ENCODE peak calls at places on chromosomes 3 and 15, in five cellular contexts. One of them, this sample, is unnamed.

GRCh38 chr3:177338697-177339219 is 141.5 kb upstream of the TBL1XR1 start:
- DNase-seq in H1: peak; percentile 4
- DNase-seq in A549: no peak
- DNase-seq in HepG2: peak; percentile 95
- DNase-seq in K562: peak; percentile 83
- DNase-seq in this sample: peak; percentile 52

GRCh38 chr3:160784853-160785252 is 28.8 kb downstream of the PPM1L start:
- DNase-seq in K562: no peak
- DNase-seq in HepG2: no peak
- DNase-seq in H1: no peak
- DNase-seq in A549: no peak
- DNase-seq in this sample: no peak

GRCh38 chr3:65406470-65406869 is 632.2 kb downstream of the MAGI1 start:
- DNase-seq in HepG2: peak; percentile 86
- DNase-seq in A549: no peak
- DNase-seq in H1: no peak
- DNase-seq in K562: no peak
- DNase-seq in this sample: no peak

GRCh38 chr15:37122703-37123102 is 22.4 kb upstream of the MEIS2 start:
- DNase-seq in A549: no peak
- DNase-seq in H1: no peak
- DNase-seq in K562: no peak
- DNase-seq in HepG2: no peak
- DNase-seq in this sample: no peak

GRCh38 chr3:124514681-124515080 is 215.6 kb upstream of the UMPS start:
- DNase-seq in H1: no peak
- DNase-seq in HepG2: no peak
- DNase-seq in A549: no peak
- DNase-seq in K562: no peak
- DNase-seq in this sample: no peak

GRCh38 chr3:11544413-11545181 is 99.1 kb downstream of the VGLL4 start:
- DNase-seq in H1: no peak
- DNase-seq in A549: no peak
- DNase-seq in K562: no peak
- DNase-seq in HepG2: peak; percentile 23
- DNase-seq in this sample: no peak

GRCh38 chr15:41870689-41871081 is 23.2 kb downstream of the SPTBN5 start:
- DNase-seq in HepG2: no peak
- DNase-seq in A549: no peak
- DNase-seq in K562: no peak
- DNase-seq in H1: no peak
- DNase-seq in this sample: no peak

GRCh38 chr3:194137314-194138097 is 1.6 kb downstream of the HES1 start:
- DNase-seq in HepG2: peak; percentile 29
- DNase-seq in K562: peak; percentile 60
- DNase-seq in H1: peak; percentile 70
- DNase-seq in A549: no peak
- DNase-seq in this sample: peak; percentile 74

GRCh38 chr3:52606373-52607085 is 70.1 kb downstream of the UQCC5 start:
- DNase-seq in K562: peak; percentile 5
- DNase-seq in HepG2: peak; percentile 67
- DNase-seq in H1: no peak
- DNase-seq in A549: peak; percentile 26
- DNase-seq in this sample: peak; percentile 32

GRCh38 chr3:48268936-48269551 is 28.1 kb downstream of the ZNF589 start:
- DNase-seq in H1: no peak
- DNase-seq in A549: no peak
- DNase-seq in HepG2: no peak
- DNase-seq in K562: no peak
- DNase-seq in this sample: no peak

GRCh38 chr15:48541659-48542334 is 103.7 kb downstream of the FBN1 start:
- DNase-seq in H1: no peak
- DNase-seq in A549: no peak
- DNase-seq in HepG2: no peak
- DNase-seq in K562: no peak
- DNase-seq in this sample: peak; percentile 27

GRCh38 chr3:88057650-88058321 is 1.0 kb downstream of the CGGBP1 start:
- DNase-seq in A549: no peak
- DNase-seq in H1: no peak
- DNase-seq in K562: no peak
- DNase-seq in HepG2: no peak
- DNase-seq in this sample: peak; percentile 56

GRCh38 chr3:158718490-158719170 is 13.6 kb downstream of the RARRES1 start:
- DNase-seq in HepG2: no peak
- DNase-seq in H1: no peak
- DNase-seq in K562: no peak
- DNase-seq in A549: peak; percentile 34
- DNase-seq in this sample: peak; percentile 95

GRCh38 chr15:34837246-34838016 is 42.1 kb upstream of the ACTC1 start:
- DNase-seq in HepG2: no peak
- DNase-seq in K562: peak; percentile 19
- DNase-seq in H1: no peak
- DNase-seq in A549: peak; percentile 10
- DNase-seq in this sample: peak; percentile 48

GRCh38 chr3:170751083-170751893 is 118.7 kb downstream of the RPL22L1 start:
- DNase-seq in K562: no peak
- DNase-seq in A549: peak; percentile 9
- DNase-seq in H1: no peak
- DNase-seq in HepG2: no peak
- DNase-seq in this sample: peak; percentile 95

GRCh38 chr15:62067448-62068044 is 769 bp downstream of the C2CD4A start:
- DNase-seq in HepG2: no peak
- DNase-seq in H1: peak; percentile 70
- DNase-seq in K562: no peak
- DNase-seq in A549: no peak
- DNase-seq in this sample: peak; percentile 47

GRCh38 chr15:79172801-79173460 is 82.4 kb upstream of the RASGRF1 start:
- DNase-seq in HepG2: no peak
- DNase-seq in H1: no peak
- DNase-seq in K562: no peak
- DNase-seq in A549: no peak
- DNase-seq in this sample: no peak

GRCh38 chr3:46146021-46146420 is 62.1 kb downstream of the CCR1 start:
- DNase-seq in HepG2: no peak
- DNase-seq in A549: no peak
- DNase-seq in K562: no peak
- DNase-seq in H1: no peak
- DNase-seq in this sample: no peak

GRCh38 chr3:170563712-170564423 is 22.0 kb downstream of the SLC7A14 start:
- DNase-seq in H1: no peak
- DNase-seq in K562: no peak
- DNase-seq in HepG2: no peak
- DNase-seq in A549: no peak
- DNase-seq in this sample: peak; percentile 86

GRCh38 chr3:85068911-85069310 is 110.1 kb downstream of the CADM2 start:
- DNase-seq in H1: no peak
- DNase-seq in HepG2: no peak
- DNase-seq in K562: no peak
- DNase-seq in A549: no peak
- DNase-seq in this sample: no peak

GRCh38 chr15:73212424-73212823 is 156.3 kb downstream of the HCN4 start:
- DNase-seq in HepG2: no peak
- DNase-seq in A549: no peak
- DNase-seq in K562: no peak
- DNase-seq in H1: no peak
- DNase-seq in this sample: no peak

GRCh38 chr3:162391301-162391700 is 894.7 kb downstream of the OTOL1 start:
- DNase-seq in HepG2: no peak
- DNase-seq in K562: no peak
- DNase-seq in H1: no peak
- DNase-seq in A549: peak; percentile 25
- DNase-seq in this sample: no peak

GRCh38 chr3:184643442-184643841 is 68.4 kb downstream of the MAGEF1 start:
- DNase-seq in K562: peak; percentile 27
- DNase-seq in H1: no peak
- DNase-seq in A549: no peak
- DNase-seq in HepG2: no peak
- DNase-seq in this sample: no peak

GRCh38 chr3:41200669-41201021 is 1.3 kb downstream of the CTNNB1 start:
- DNase-seq in K562: peak; percentile 54
- DNase-seq in HepG2: peak; percentile 43
- DNase-seq in H1: no peak
- DNase-seq in A549: no peak
- DNase-seq in this sample: peak; percentile 57

DNA sequence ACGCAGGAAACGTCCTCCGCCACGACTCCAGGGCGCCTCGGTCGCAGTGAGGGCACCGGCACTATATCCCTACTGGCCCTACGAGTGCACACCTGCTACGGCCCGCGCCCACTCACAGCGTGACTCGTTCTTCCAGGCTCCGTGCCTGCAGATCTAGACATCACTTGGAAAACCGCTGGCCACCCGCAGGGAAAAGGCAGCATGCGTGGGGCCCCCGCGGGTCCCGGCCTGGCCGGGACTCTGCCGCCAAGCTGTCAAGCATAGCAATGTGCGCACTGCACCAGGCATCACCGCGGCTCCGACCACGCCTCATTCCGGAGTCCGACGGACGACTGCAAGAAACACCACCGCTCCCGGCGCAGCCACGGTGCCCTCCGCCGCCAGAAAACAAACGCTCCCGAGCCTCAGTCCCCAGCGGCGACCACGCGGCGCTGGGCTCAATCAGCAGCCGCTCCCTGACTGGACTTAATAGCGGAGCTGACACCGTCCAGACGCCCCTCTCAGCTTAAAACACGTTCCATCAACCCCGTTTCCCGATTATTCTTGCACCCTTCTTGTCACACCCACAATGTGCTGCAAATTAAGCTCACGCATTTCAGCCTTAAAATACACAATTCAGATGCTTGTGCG is 984 bp downstream of the CYFIP1 start:
- DNase-seq in K562: peak; percentile 51
- DNase-seq in H1: peak; percentile 69
- DNase-seq in HepG2: peak; percentile 36
- DNase-seq in A549: peak; percentile 67
- DNase-seq in this sample: peak; percentile 59
- TF ChIP-seq POLR2A in K562: no peak
- TF ChIP-seq POLR2A in H1: no peak
- TF ChIP-seq POLR2A in HepG2: peak; percentile 21
- TF ChIP-seq POLR2A in A549: no peak
- TF ChIP-seq POLR2A in this sample: no peak

DNA sequence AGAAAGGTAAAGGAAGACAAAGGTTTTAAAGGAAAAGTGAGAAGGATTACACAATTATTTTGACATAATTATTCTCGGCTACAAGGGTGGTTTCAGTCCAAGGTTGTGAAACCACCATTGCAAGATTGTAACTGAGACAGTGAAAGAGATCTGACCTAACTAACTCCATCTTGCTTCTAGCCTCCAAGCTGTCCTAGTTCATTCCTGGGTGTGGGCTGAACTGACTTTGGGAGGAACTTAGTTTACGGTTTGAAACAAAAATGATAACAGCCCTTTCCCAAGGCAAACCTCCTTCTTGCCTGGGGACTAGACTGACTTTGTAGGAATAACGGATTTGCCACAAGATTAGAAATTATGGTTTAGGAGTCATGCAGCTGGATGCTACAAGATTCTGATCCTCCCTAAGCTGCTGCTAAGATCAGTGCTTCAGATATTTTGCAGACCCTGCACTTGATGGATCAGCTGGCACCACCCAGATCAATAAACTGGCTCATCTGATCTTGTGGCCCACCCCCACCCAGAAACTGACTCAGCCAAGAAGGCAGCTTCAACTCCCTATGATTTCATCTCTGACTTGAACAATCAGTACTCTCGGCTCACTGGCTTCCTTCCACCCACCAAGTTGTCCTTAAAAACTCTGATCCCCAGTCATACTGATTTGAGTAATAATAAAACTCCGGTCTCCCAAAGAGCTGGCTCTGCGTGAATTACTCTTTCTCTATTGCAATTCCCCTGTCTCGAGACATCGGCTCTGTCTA is 57.7 kb upstream of the AADACL2 start:
- DNase-seq in K562: no peak
- DNase-seq in A549: no peak
- DNase-seq in HepG2: no peak
- DNase-seq in H1: no peak
- DNase-seq in this sample: no peak
- TF ChIP-seq JUN in K562: no peak
- TF ChIP-seq JUN in A549: no peak
- TF ChIP-seq JUN in HepG2: no peak
- TF ChIP-seq JUN in H1: no peak
- TF ChIP-seq JUN in this sample: no peak

GRCh38 chr15:66502491-66502890 is 2.2 kb downstream of the RPL4 start:
- DNase-seq in A549: no peak
- DNase-seq in H1: no peak
- DNase-seq in K562: no peak
- DNase-seq in HepG2: no peak
- DNase-seq in this sample: no peak

GRCh38 chr15:66496951-66497501 is 536 bp downstream of the SNAPC5 start:
- DNase-seq in HepG2: peak; percentile 15
- DNase-seq in H1: no peak
- DNase-seq in K562: peak; percentile 30
- DNase-seq in A549: no peak
- DNase-seq in this sample: no peak

GRCh38 chr15:66497502-66498455 is at the start of gene SNAPC5:
- DNase-seq in A549: peak; percentile 85
- DNase-seq in H1: peak; percentile 100
- DNase-seq in HepG2: peak; percentile 88
- DNase-seq in K562: peak; percentile 90
- DNase-seq in this sample: peak; percentile 96

GRCh38 chr15:66494262-66494661 is 3.3 kb downstream of the SNAPC5 start:
- DNase-seq in HepG2: no peak
- DNase-seq in H1: no peak
- DNase-seq in K562: no peak
- DNase-seq in A549: no peak
- DNase-seq in this sample: no peak

GRCh38 chr15:66498501-66499386 is 1.2 kb upstream of the SNAPC5 start:
- DNase-seq in A549: no peak
- DNase-seq in H1: no peak
- DNase-seq in HepG2: peak; percentile 15
- DNase-seq in K562: no peak
- DNase-seq in this sample: peak; percentile 54
- TF ChIP-seq CTCF in A549: peak; percentile 55
- TF ChIP-seq CTCF in H1: no peak
- TF ChIP-seq CTCF in HepG2: peak; percentile 16
- TF ChIP-seq CTCF in K562: peak; percentile 51
- TF ChIP-seq CTCF in this sample: peak; percentile 18

DNA sequence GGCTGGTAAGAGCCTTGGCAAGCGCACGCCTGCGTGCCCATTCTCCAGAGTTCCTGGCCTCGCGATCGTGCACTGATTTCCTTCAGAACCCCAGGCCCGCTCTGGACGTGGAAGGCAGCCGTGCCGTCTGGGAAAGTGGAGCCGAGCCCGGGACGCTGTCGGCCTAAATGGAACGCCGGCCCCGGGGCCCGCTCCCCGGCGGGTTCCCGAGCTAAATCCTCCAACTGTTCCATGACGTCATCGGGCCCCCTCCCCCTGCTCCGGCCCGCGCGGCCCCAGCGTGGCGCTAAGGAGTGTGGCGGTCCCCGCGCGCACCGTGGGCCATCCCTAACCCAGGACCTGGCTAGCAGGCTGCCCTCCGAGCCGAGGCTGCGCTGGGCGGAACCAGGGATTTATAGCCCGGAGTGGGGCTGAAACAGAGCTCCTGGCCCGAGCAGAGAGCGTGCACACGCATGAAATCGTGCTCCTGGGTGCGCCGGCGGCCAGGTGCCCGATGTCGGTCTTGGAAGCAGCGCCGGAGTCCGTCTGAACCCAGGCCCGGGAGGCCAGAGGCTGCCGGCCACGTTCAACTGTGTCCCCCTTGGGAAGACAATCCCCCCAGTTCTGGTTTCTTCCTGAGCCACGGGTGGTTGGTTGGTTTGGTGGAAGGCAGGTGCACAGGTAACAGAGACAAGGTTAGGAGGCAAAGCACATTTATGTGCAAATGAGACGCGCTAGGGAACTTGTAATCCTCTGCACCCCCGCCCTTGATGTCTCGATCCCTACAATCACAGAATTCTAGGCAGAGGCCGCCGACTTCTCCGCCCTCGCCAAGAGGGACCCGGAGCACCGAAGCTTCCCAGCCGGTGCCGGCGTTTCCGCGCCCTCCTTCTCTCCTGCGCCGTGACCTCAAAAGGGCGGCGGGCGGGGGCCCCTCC is 84.9 kb upstream of the ETV5 start:
- DNase-seq in K562: no peak
- DNase-seq in H1: peak; percentile 80
- DNase-seq in HepG2: no peak
- DNase-seq in A549: no peak
- DNase-seq in this sample: no peak
- TF ChIP-seq POLR2A in K562: no peak
- TF ChIP-seq POLR2A in H1: no peak
- TF ChIP-seq POLR2A in HepG2: no peak
- TF ChIP-seq POLR2A in A549: no peak
- TF ChIP-seq POLR2A in this sample: no peak

This sample was measured in endothelial cell of umbilical vein.